ENCODE peak calls at places on chromosome 10, in ten cellular contexts. R is WTC11; X is stimulated activated CD4-positive, alpha-beta T cell treated with anti-CD3 and anti-CD28 coated beads, Interleukin-12 subunit alpha, Interleukin-12 subunit beta, amount 100 ng/mL, for 24 hours; Y is small intestine; T is WERI-Rb-1; D is activated T-cell treated with anti-CD3 and anti-CD28 coated beads, Interleukin-2, amount 50 U/mL, for 4 hours; V is renal cortical epithelial cell; W is DMS153; J is activated naive CD8-positive, alpha-beta T cell treated with anti-CD3 and anti-CD28 coated beads, Interleukin-2, amount 50 U/mL, for 24 hours; S is NCI-H187 treated with DMSO at 0.1 percent for 48 hours. Q is an unnamed sample.

GRCh38 chr10:83820033-83820432 is 319.3 kb upstream of the GHITM start:
- DNase-seq in R (no peak), X (no peak), Y (no peak), T (no peak), D (no peak), V (no peak), W (no peak), J (no peak), S (no peak), Q (no peak)

GRCh38 chr10:79159785-79160184 is 91.0 kb downstream of the ZMIZ1 start:
- DNase-seq in R (no peak), X (no peak), Y (no peak), T (no peak), D (no peak), V (no peak), W (no peak), J (no peak), S (no peak), Q (no peak)

GRCh38 chr10:104582604-104582951 is 58.5 kb upstream of the SORCS3 start:
- DNase-seq in R (no peak), X (no peak), Y (no peak), T (no peak), D (no peak), V (peak; percentile 50), W (no peak), J (no peak), S (no peak), Q (no peak)

GRCh38 chr10:29895436-29895835 is 163.9 kb downstream of the JCAD start:
- DNase-seq in R (peak; percentile 20), X (no peak), Y (no peak), T (peak; percentile 17), D (no peak), V (no peak), W (no peak), J (no peak), S (no peak), Q (no peak)

GRCh38 chr10:35516102-35516670 is 89.0 kb upstream of the GJD4 start:
- DNase-seq in R (no peak), X (no peak), Y (peak; percentile 39), T (no peak), D (no peak), V (no peak), W (no peak), J (no peak), S (no peak), Q (no peak)

GRCh38 chr10:1247598-1248261 is 191.5 kb downstream of the WDR37 start:
- DNase-seq in R (no peak), X (no peak), Y (no peak), T (no peak), D (no peak), V (no peak), W (no peak), J (no peak), S (no peak), Q (no peak)

GRCh38 chr10:31745612-31746376 is 182.8 kb downstream of the ARHGAP12 start:
- DNase-seq in R (no peak), X (peak; percentile 20), Y (no peak), T (no peak), D (peak; percentile 34), V (peak; percentile 83), W (no peak), J (peak; percentile 27), S (no peak), Q (no peak)

GRCh38 chr10:16950686-16951681 is 133.8 kb upstream of the RSU1 start:
- DNase-seq in R (peak; percentile 55), X (no peak), Y (no peak), T (peak; percentile 28), D (no peak), V (peak; percentile 33), W (no peak), J (no peak), S (no peak), Q (no peak)

GRCh38 chr10:89966211-89966610 is 264.8 kb downstream of the KIF20B start:
- DNase-seq in R (no peak), X (no peak), Y (no peak), T (peak; percentile 15), D (no peak), V (no peak), W (no peak), J (no peak), S (no peak), Q (no peak)

GRCh38 chr10:70053212-70053895 is 708 bp downstream of the MACROH2A2 start:
- DNase-seq in R (peak; percentile 52), X (no peak), Y (peak; percentile 18), T (peak; percentile 43), D (no peak), V (no peak), W (no peak), J (peak; percentile 18), S (no peak), Q (no peak)

GRCh38 chr10:121154310-121154709 is 303.1 kb downstream of the WDR11 start:
- DNase-seq in R (no peak), X (no peak), Y (no peak), T (no peak), D (no peak), V (no peak), W (no peak), J (no peak), S (no peak), Q (no peak)